ENCODE peak calls at places on chromosome 2, in ten cellular contexts. One of them, this sample, is unnamed.
A peak's percentile ranks its signal among the peaks of the same experiment; 100 is the strongest.

GRCh38 chr2:75556679-75557366 is 3.9 kb downstream of the EVA1A start:
- DNase-seq in NCI-H510A treated with DMSO at 0.1 percent for 48 hours: no peak
- DNase-seq in RWPE1: no peak
- DNase-seq in NCI-H1105: no peak
- DNase-seq in fibroblast of the aortic adventitia: no peak
- DNase-seq in posterior vena cava: no peak
- DNase-seq in activated CD4-positive, alpha-beta T cell treated with anti-CD3 and anti-CD28 coated beads, Interleukin-2, amount 50 U/mL, for 1 hour: no peak
- DNase-seq in EL: no peak
- DNase-seq in esophagus squamous epithelium: no peak
- DNase-seq in T-helper 1 cell: no peak
- DNase-seq in this sample: no peak

GRCh38 chr2:73173781-73174180 is 28.6 kb upstream of the NOTO start:
- DNase-seq in NCI-H1105: no peak
- DNase-seq in T-helper 1 cell: no peak
- DNase-seq in RWPE1: no peak
- DNase-seq in activated CD4-positive, alpha-beta T cell treated with anti-CD3 and anti-CD28 coated beads, Interleukin-2, amount 50 U/mL, for 1 hour: no peak
- DNase-seq in fibroblast of the aortic adventitia: no peak
- DNase-seq in esophagus squamous epithelium: no peak
- DNase-seq in EL: no peak
- DNase-seq in NCI-H510A treated with DMSO at 0.1 percent for 48 hours: no peak
- DNase-seq in posterior vena cava: no peak
- DNase-seq in this sample: no peak

GRCh38 chr2:126106006-126106405 is 550.0 kb upstream of the GYPC start:
- DNase-seq in NCI-H1105: no peak
- DNase-seq in esophagus squamous epithelium: no peak
- DNase-seq in activated CD4-positive, alpha-beta T cell treated with anti-CD3 and anti-CD28 coated beads, Interleukin-2, amount 50 U/mL, for 1 hour: no peak
- DNase-seq in RWPE1: no peak
- DNase-seq in EL: no peak
- DNase-seq in posterior vena cava: no peak
- DNase-seq in fibroblast of the aortic adventitia: no peak
- DNase-seq in NCI-H510A treated with DMSO at 0.1 percent for 48 hours: no peak
- DNase-seq in T-helper 1 cell: no peak
- DNase-seq in this sample: no peak

GRCh38 chr2:160940699-160941098 is 219.5 kb upstream of the TANK start:
- DNase-seq in activated CD4-positive, alpha-beta T cell treated with anti-CD3 and anti-CD28 coated beads, Interleukin-2, amount 50 U/mL, for 1 hour: no peak
- DNase-seq in fibroblast of the aortic adventitia: peak; percentile 73
- DNase-seq in NCI-H510A treated with DMSO at 0.1 percent for 48 hours: no peak
- DNase-seq in NCI-H1105: no peak
- DNase-seq in posterior vena cava: no peak
- DNase-seq in esophagus squamous epithelium: no peak
- DNase-seq in T-helper 1 cell: no peak
- DNase-seq in RWPE1: peak; percentile 11
- DNase-seq in EL: no peak
- DNase-seq in this sample: no peak

GRCh38 chr2:12715878-12716249 is 872 bp upstream of the TRIB2 start:
- DNase-seq in NCI-H1105: peak; percentile 56
- DNase-seq in EL: peak; percentile 61
- DNase-seq in T-helper 1 cell: peak; percentile 65
- DNase-seq in RWPE1: peak; percentile 41
- DNase-seq in fibroblast of the aortic adventitia: peak; percentile 74
- DNase-seq in NCI-H510A treated with DMSO at 0.1 percent for 48 hours: peak; percentile 72
- DNase-seq in esophagus squamous epithelium: no peak
- DNase-seq in activated CD4-positive, alpha-beta T cell treated with anti-CD3 and anti-CD28 coated beads, Interleukin-2, amount 50 U/mL, for 1 hour: peak; percentile 81
- DNase-seq in posterior vena cava: peak; percentile 87
- DNase-seq in this sample: no peak

GRCh38 chr2:231935207-231935524 is 9.0 kb upstream of the NPPC start:
- DNase-seq in RWPE1: no peak
- DNase-seq in NCI-H1105: no peak
- DNase-seq in NCI-H510A treated with DMSO at 0.1 percent for 48 hours: no peak
- DNase-seq in fibroblast of the aortic adventitia: no peak
- DNase-seq in T-helper 1 cell: no peak
- DNase-seq in esophagus squamous epithelium: no peak
- DNase-seq in activated CD4-positive, alpha-beta T cell treated with anti-CD3 and anti-CD28 coated beads, Interleukin-2, amount 50 U/mL, for 1 hour: no peak
- DNase-seq in posterior vena cava: no peak
- DNase-seq in EL: no peak
- DNase-seq in this sample: no peak

GRCh38 chr2:85457043-85457442 is 38.5 kb downstream of the SH2D6 start:
- DNase-seq in T-helper 1 cell: no peak
- DNase-seq in activated CD4-positive, alpha-beta T cell treated with anti-CD3 and anti-CD28 coated beads, Interleukin-2, amount 50 U/mL, for 1 hour: no peak
- DNase-seq in EL: no peak
- DNase-seq in posterior vena cava: peak; percentile 38
- DNase-seq in RWPE1: no peak
- DNase-seq in NCI-H1105: no peak
- DNase-seq in fibroblast of the aortic adventitia: no peak
- DNase-seq in esophagus squamous epithelium: no peak
- DNase-seq in NCI-H510A treated with DMSO at 0.1 percent for 48 hours: no peak
- DNase-seq in this sample: no peak

GRCh38 chr2:149028377-149028776 is 10.1 kb upstream of the LYPD6B start:
- DNase-seq in EL: no peak
- DNase-seq in NCI-H510A treated with DMSO at 0.1 percent for 48 hours: no peak
- DNase-seq in esophagus squamous epithelium: no peak
- DNase-seq in T-helper 1 cell: no peak
- DNase-seq in NCI-H1105: no peak
- DNase-seq in activated CD4-positive, alpha-beta T cell treated with anti-CD3 and anti-CD28 coated beads, Interleukin-2, amount 50 U/mL, for 1 hour: no peak
- DNase-seq in posterior vena cava: no peak
- DNase-seq in fibroblast of the aortic adventitia: no peak
- DNase-seq in RWPE1: no peak
- DNase-seq in this sample: no peak

GRCh38 chr2:235766206-235766794 is 272.5 kb downstream of the AGAP1 start:
- DNase-seq in EL: peak; percentile 70
- DNase-seq in NCI-H510A treated with DMSO at 0.1 percent for 48 hours: peak; percentile 89
- DNase-seq in RWPE1: peak; percentile 55
- DNase-seq in NCI-H1105: peak; percentile 54
- DNase-seq in activated CD4-positive, alpha-beta T cell treated with anti-CD3 and anti-CD28 coated beads, Interleukin-2, amount 50 U/mL, for 1 hour: peak; percentile 38
- DNase-seq in esophagus squamous epithelium: no peak
- DNase-seq in posterior vena cava: no peak
- DNase-seq in fibroblast of the aortic adventitia: peak; percentile 83
- DNase-seq in T-helper 1 cell: no peak
- DNase-seq in this sample: no peak

GRCh38 chr2:126849486-126849885 is 49.2 kb upstream of the TEX51 start:
- DNase-seq in EL: no peak
- DNase-seq in posterior vena cava: no peak
- DNase-seq in NCI-H1105: no peak
- DNase-seq in fibroblast of the aortic adventitia: no peak
- DNase-seq in T-helper 1 cell: no peak
- DNase-seq in NCI-H510A treated with DMSO at 0.1 percent for 48 hours: no peak
- DNase-seq in esophagus squamous epithelium: no peak
- DNase-seq in RWPE1: no peak
- DNase-seq in activated CD4-positive, alpha-beta T cell treated with anti-CD3 and anti-CD28 coated beads, Interleukin-2, amount 50 U/mL, for 1 hour: no peak
- DNase-seq in this sample: no peak

GRCh38 chr2:30181176-30181575 is 34.4 kb downstream of the YPEL5 start:
- DNase-seq in NCI-H1105: no peak
- DNase-seq in NCI-H510A treated with DMSO at 0.1 percent for 48 hours: no peak
- DNase-seq in esophagus squamous epithelium: no peak
- DNase-seq in activated CD4-positive, alpha-beta T cell treated with anti-CD3 and anti-CD28 coated beads, Interleukin-2, amount 50 U/mL, for 1 hour: no peak
- DNase-seq in RWPE1: no peak
- DNase-seq in EL: no peak
- DNase-seq in fibroblast of the aortic adventitia: no peak
- DNase-seq in posterior vena cava: no peak
- DNase-seq in T-helper 1 cell: no peak
- DNase-seq in this sample: no peak

This sample was measured in cortex of kidney.